ENCODE peak calls at places on chromosome 14, in eight cellular contexts. One of them, this sample, is unnamed.
A peak's percentile ranks its signal among the peaks of the same experiment; 100 is the strongest.

GRCh38 chr14:75175677-75176141 is 703 bp downstream of the TMED10 start:
- DNase-seq in activated naive CD4-positive, alpha-beta T cell treated with Interleukin-2 at 50 U/mL for 16 hours: no peak
- DNase-seq in left lung: no peak
- DNase-seq in head of caudate nucleus: no peak
- DNase-seq in activated T-cell treated with anti-CD3 and anti-CD28 coated beads, Interleukin-2, amount 50 U/mL, for 72 hours: no peak
- DNase-seq in pancreas: no peak
- DNase-seq in C1 segment of cervical spinal cord: no peak
- DNase-seq in skeletal muscle cell: no peak
- DNase-seq in this sample: no peak

GRCh38 chr14:51650721-51651387 is 856 bp upstream of the FRMD6 start:
- DNase-seq in activated naive CD4-positive, alpha-beta T cell treated with Interleukin-2 at 50 U/mL for 16 hours: no peak
- DNase-seq in left lung: peak; percentile 35
- DNase-seq in head of caudate nucleus: peak; percentile 27
- DNase-seq in activated T-cell treated with anti-CD3 and anti-CD28 coated beads, Interleukin-2, amount 50 U/mL, for 72 hours: no peak
- DNase-seq in pancreas: peak; percentile 27
- DNase-seq in C1 segment of cervical spinal cord: no peak
- DNase-seq in skeletal muscle cell: no peak
- DNase-seq in this sample: peak; percentile 34

GRCh38 chr14:28751467-28752058 is 15.0 kb upstream of the FOXG1 start:
- DNase-seq in activated naive CD4-positive, alpha-beta T cell treated with Interleukin-2 at 50 U/mL for 16 hours: no peak
- DNase-seq in left lung: no peak
- DNase-seq in head of caudate nucleus: peak; percentile 37
- DNase-seq in activated T-cell treated with anti-CD3 and anti-CD28 coated beads, Interleukin-2, amount 50 U/mL, for 72 hours: no peak
- DNase-seq in pancreas: no peak
- DNase-seq in C1 segment of cervical spinal cord: no peak
- DNase-seq in skeletal muscle cell: no peak
- DNase-seq in this sample: peak; percentile 80

GRCh38 chr14:92968291-92969020 is 45.5 kb downstream of the CHGA start:
- DNase-seq in activated naive CD4-positive, alpha-beta T cell treated with Interleukin-2 at 50 U/mL for 16 hours: no peak
- DNase-seq in left lung: no peak
- DNase-seq in head of caudate nucleus: no peak
- DNase-seq in activated T-cell treated with anti-CD3 and anti-CD28 coated beads, Interleukin-2, amount 50 U/mL, for 72 hours: no peak
- DNase-seq in pancreas: peak; percentile 3
- DNase-seq in C1 segment of cervical spinal cord: no peak
- DNase-seq in skeletal muscle cell: no peak
- DNase-seq in this sample: no peak

GRCh38 chr14:86604546-86604945 is 1074.6 kb downstream of the FLRT2 start:
- DNase-seq in activated naive CD4-positive, alpha-beta T cell treated with Interleukin-2 at 50 U/mL for 16 hours: no peak
- DNase-seq in left lung: no peak
- DNase-seq in head of caudate nucleus: no peak
- DNase-seq in activated T-cell treated with anti-CD3 and anti-CD28 coated beads, Interleukin-2, amount 50 U/mL, for 72 hours: no peak
- DNase-seq in pancreas: no peak
- DNase-seq in C1 segment of cervical spinal cord: no peak
- DNase-seq in skeletal muscle cell: no peak
- DNase-seq in this sample: no peak

GRCh38 chr14:76023757-76024156 is 38.2 kb downstream of the IFT43 start:
- DNase-seq in activated naive CD4-positive, alpha-beta T cell treated with Interleukin-2 at 50 U/mL for 16 hours: no peak
- DNase-seq in left lung: no peak
- DNase-seq in head of caudate nucleus: no peak
- DNase-seq in activated T-cell treated with anti-CD3 and anti-CD28 coated beads, Interleukin-2, amount 50 U/mL, for 72 hours: no peak
- DNase-seq in pancreas: no peak
- DNase-seq in C1 segment of cervical spinal cord: no peak
- DNase-seq in skeletal muscle cell: no peak
- DNase-seq in this sample: no peak

GRCh38 chr14:105440554-105440900 is 20.9 kb downstream of the MTA1 start:
- DNase-seq in activated naive CD4-positive, alpha-beta T cell treated with Interleukin-2 at 50 U/mL for 16 hours: no peak
- DNase-seq in left lung: no peak
- DNase-seq in head of caudate nucleus: no peak
- DNase-seq in activated T-cell treated with anti-CD3 and anti-CD28 coated beads, Interleukin-2, amount 50 U/mL, for 72 hours: no peak
- DNase-seq in pancreas: no peak
- DNase-seq in C1 segment of cervical spinal cord: no peak
- DNase-seq in skeletal muscle cell: no peak
- DNase-seq in this sample: no peak

GRCh38 chr14:93042968-93043940 is 72.5 kb downstream of the ITPK1 start:
- DNase-seq in activated naive CD4-positive, alpha-beta T cell treated with Interleukin-2 at 50 U/mL for 16 hours: no peak
- DNase-seq in left lung: peak; percentile 82
- DNase-seq in head of caudate nucleus: no peak
- DNase-seq in activated T-cell treated with anti-CD3 and anti-CD28 coated beads, Interleukin-2, amount 50 U/mL, for 72 hours: no peak
- DNase-seq in pancreas: peak; percentile 85
- DNase-seq in C1 segment of cervical spinal cord: no peak
- DNase-seq in skeletal muscle cell: no peak
- DNase-seq in this sample: peak; percentile 90

GRCh38 chr14:90799420-90799819 is 16.8 kb downstream of the TTC7B start:
- DNase-seq in activated naive CD4-positive, alpha-beta T cell treated with Interleukin-2 at 50 U/mL for 16 hours: no peak
- DNase-seq in left lung: no peak
- DNase-seq in head of caudate nucleus: no peak
- DNase-seq in activated T-cell treated with anti-CD3 and anti-CD28 coated beads, Interleukin-2, amount 50 U/mL, for 72 hours: no peak
- DNase-seq in pancreas: no peak
- DNase-seq in C1 segment of cervical spinal cord: no peak
- DNase-seq in skeletal muscle cell: no peak
- DNase-seq in this sample: no peak

GRCh38 chr14:24052656-24053547 is 1.1 kb downstream of the CARMIL3 start:
- DNase-seq in activated naive CD4-positive, alpha-beta T cell treated with Interleukin-2 at 50 U/mL for 16 hours: peak; percentile 77
- DNase-seq in left lung: no peak
- DNase-seq in head of caudate nucleus: no peak
- DNase-seq in activated T-cell treated with anti-CD3 and anti-CD28 coated beads, Interleukin-2, amount 50 U/mL, for 72 hours: peak; percentile 75
- DNase-seq in pancreas: no peak
- DNase-seq in C1 segment of cervical spinal cord: no peak
- DNase-seq in skeletal muscle cell: no peak
- DNase-seq in this sample: no peak

GRCh38 chr14:31410048-31410654 is 10.2 kb downstream of the HEATR5A start:
- DNase-seq in activated naive CD4-positive, alpha-beta T cell treated with Interleukin-2 at 50 U/mL for 16 hours: no peak
- DNase-seq in left lung: no peak
- DNase-seq in head of caudate nucleus: no peak
- DNase-seq in activated T-cell treated with anti-CD3 and anti-CD28 coated beads, Interleukin-2, amount 50 U/mL, for 72 hours: no peak
- DNase-seq in pancreas: no peak
- DNase-seq in C1 segment of cervical spinal cord: no peak
- DNase-seq in skeletal muscle cell: no peak
- DNase-seq in this sample: no peak

GRCh38 chr14:77838756-77839565 is 39.1 kb downstream of the ADCK1 start:
- DNase-seq in activated naive CD4-positive, alpha-beta T cell treated with Interleukin-2 at 50 U/mL for 16 hours: no peak
- DNase-seq in left lung: no peak
- DNase-seq in head of caudate nucleus: peak; percentile 63
- DNase-seq in activated T-cell treated with anti-CD3 and anti-CD28 coated beads, Interleukin-2, amount 50 U/mL, for 72 hours: no peak
- DNase-seq in pancreas: no peak
- DNase-seq in C1 segment of cervical spinal cord: no peak
- DNase-seq in skeletal muscle cell: no peak
- DNase-seq in this sample: no peak

GRCh38 chr14:22900088-22900799 is 17.2 kb downstream of the REM2 start:
- DNase-seq in activated naive CD4-positive, alpha-beta T cell treated with Interleukin-2 at 50 U/mL for 16 hours: peak; percentile 35
- DNase-seq in left lung: no peak
- DNase-seq in head of caudate nucleus: no peak
- DNase-seq in activated T-cell treated with anti-CD3 and anti-CD28 coated beads, Interleukin-2, amount 50 U/mL, for 72 hours: peak; percentile 49
- DNase-seq in pancreas: no peak
- DNase-seq in C1 segment of cervical spinal cord: no peak
- DNase-seq in skeletal muscle cell: no peak
- DNase-seq in this sample: peak; percentile 83

GRCh38 chr14:95098984-95099599 is 58.2 kb downstream of the DICER1 start:
- DNase-seq in activated naive CD4-positive, alpha-beta T cell treated with Interleukin-2 at 50 U/mL for 16 hours: peak; percentile 21
- DNase-seq in left lung: peak; percentile 55
- DNase-seq in head of caudate nucleus: peak; percentile 74
- DNase-seq in activated T-cell treated with anti-CD3 and anti-CD28 coated beads, Interleukin-2, amount 50 U/mL, for 72 hours: peak; percentile 16
- DNase-seq in pancreas: peak; percentile 36
- DNase-seq in C1 segment of cervical spinal cord: no peak
- DNase-seq in skeletal muscle cell: no peak
- DNase-seq in this sample: peak; percentile 81

GRCh38 chr14:64878775-64879634 is 702 bp downstream of the SPTB start:
- DNase-seq in activated naive CD4-positive, alpha-beta T cell treated with Interleukin-2 at 50 U/mL for 16 hours: no peak
- DNase-seq in left lung: no peak
- DNase-seq in head of caudate nucleus: peak; percentile 23
- DNase-seq in activated T-cell treated with anti-CD3 and anti-CD28 coated beads, Interleukin-2, amount 50 U/mL, for 72 hours: no peak
- DNase-seq in pancreas: peak; percentile 30
- DNase-seq in C1 segment of cervical spinal cord: no peak
- DNase-seq in skeletal muscle cell: no peak
- DNase-seq in this sample: peak; percentile 23